ENCODE peak calls at places on chromosomes 3 and 15, in eight cellular contexts. Z is lower leg skin; R is CD8-positive, alpha-beta T cell; F is GM12878; S is tibial artery; G is AG09309; D is cardiac fibroblast; Y is BE2C. O is an unnamed sample.

GRCh38 chr3:157082305-157082981 is 77.5 kb downstream of the CCNL1 start:
- DNase-seq in Z (peak), R (peak), F (no peak), S (no peak), G (peak), D (peak), Y (no peak), O (peak)

GRCh38 chr3:78847603-78848002 is 920.2 kb downstream of the ROBO1 start:
- DNase-seq in Z (no peak), R (no peak), F (no peak), S (no peak), G (no peak), D (no peak), Y (no peak), O (no peak)

GRCh38 chr15:50107591-50108408 is 11.2 kb downstream of the ATP8B4 start:
- DNase-seq in Z (no peak), R (no peak), F (peak), S (peak), G (no peak), D (no peak), Y (no peak), O (no peak)

GRCh38 chr3:43455233-43455632 is 166.6 kb downstream of the ANO10 start:
- DNase-seq in Z (no peak), R (no peak), F (no peak), S (no peak), G (no peak), D (peak), Y (no peak), O (peak)

GRCh38 chr3:57060089-57060829 is at the start of gene SPATA12:
- DNase-seq in Z (peak), R (no peak), F (no peak), S (peak), G (peak), D (peak), Y (peak), O (peak)

GRCh38 chr3:179653106-179653776 is 401 bp downstream of the USP13 start:
- DNase-seq in Z (peak), R (peak), F (no peak), S (peak), G (peak), D (peak), Y (peak), O (peak)

GRCh38 chr3:198032445-198032936 is 72.5 kb downstream of the LMLN start:
- DNase-seq in Z (no peak), R (no peak), F (no peak), S (no peak), G (no peak), D (peak), Y (no peak), O (no peak)

GRCh38 chr3:71185733-71186455 is 397.6 kb downstream of the FOXP1 start:
- DNase-seq in Z (no peak), R (no peak), F (no peak), S (no peak), G (no peak), D (peak), Y (peak), O (peak)

GRCh38 chr3:128486692-128487537 is 6.1 kb downstream of the GATA2 start:
- DNase-seq in Z (no peak), R (no peak), F (no peak), S (no peak), G (no peak), D (peak), Y (peak), O (no peak)

GRCh38 chr15:50148362-50148963 is 29.4 kb upstream of the ATP8B4 start:
- DNase-seq in Z (no peak), R (no peak), F (no peak), S (no peak), G (no peak), D (peak), Y (peak), O (peak)

GRCh38 chr15:85154061-85154460 is 172.4 kb downstream of the PDE8A start:
- DNase-seq in Z (no peak), R (no peak), F (no peak), S (no peak), G (no peak), D (no peak), Y (no peak), O (no peak)

GRCh38 chr3:29789686-29790085 is 508.8 kb downstream of the RBMS3 start:
- DNase-seq in Z (no peak), R (no peak), F (no peak), S (no peak), G (no peak), D (peak), Y (no peak), O (no peak)

GRCh38 chr3:81695302-81695701 is 66.1 kb downstream of the GBE1 start:
- DNase-seq in Z (no peak), R (no peak), F (no peak), S (no peak), G (no peak), D (no peak), Y (no peak), O (no peak)

GRCh38 chr3:175260145-175260794 is 401.1 kb downstream of the NAALADL2 start:
- DNase-seq in Z (no peak), R (no peak), F (no peak), S (no peak), G (no peak), D (peak), Y (no peak), O (peak)

GRCh38 chr3:149395107-149396089 is 17.9 kb upstream of the TM4SF1 start:
- DNase-seq in Z (no peak), R (no peak), F (no peak), S (peak), G (no peak), D (peak), Y (peak), O (no peak)

GRCh38 chr3:122961146-122961545 is 66.4 kb downstream of the SEMA5B start:
- DNase-seq in Z (no peak), R (no peak), F (no peak), S (no peak), G (no peak), D (peak), Y (peak), O (peak)

GRCh38 chr15:73367624-73368300 is 996 bp downstream of the HCN4 start:
- DNase-seq in Z (no peak), R (no peak), F (no peak), S (no peak), G (no peak), D (no peak), Y (no peak), O (no peak)

GRCh38 chr3:104245241-104245640 is 1121.5 kb upstream of the ALCAM start:
- DNase-seq in Z (no peak), R (no peak), F (no peak), S (no peak), G (no peak), D (no peak), Y (no peak), O (no peak)

GRCh38 chr3:46930945-46931403 is 45.6 kb downstream of the CCDC12 start:
- DNase-seq in Z (no peak), R (no peak), F (no peak), S (peak), G (no peak), D (no peak), Y (no peak), O (no peak)

GRCh38 chr3:25426408-25426807 is 1.7 kb upstream of the RARB start:
- DNase-seq in Z (no peak), R (no peak), F (no peak), S (no peak), G (no peak), D (no peak), Y (no peak), O (no peak)

GRCh38 chr3:117278424-117279190 is 569.0 kb downstream of the TUSC7 start:
- DNase-seq in Z (no peak), R (no peak), F (peak), S (no peak), G (no peak), D (peak), Y (peak), O (no peak)

GRCh38 chr3:39573392-39573791 is 105.9 kb downstream of the MOBP start:
- DNase-seq in Z (no peak), R (no peak), F (no peak), S (no peak), G (no peak), D (no peak), Y (no peak), O (no peak)

GRCh38 chr3:56593455-56594158 is 36.6 kb downstream of the CCDC66 start:
- DNase-seq in Z (no peak), R (peak), F (no peak), S (no peak), G (no peak), D (no peak), Y (no peak), O (no peak)

GRCh38 chr3:10180738-10181295 is 16.1 kb downstream of the IRAK2 start:
- DNase-seq in Z (no peak), R (no peak), F (no peak), S (no peak), G (no peak), D (no peak), Y (no peak), O (no peak)

GRCh38 chr15:31309893-31310606 is 16.6 kb upstream of the KLF13 start:
- DNase-seq in Z (peak), R (no peak), F (no peak), S (no peak), G (no peak), D (no peak), Y (no peak), O (no peak)

GRCh38 chr15:46461416-46461815 is 826.6 kb downstream of the SQOR start:
- DNase-seq in Z (no peak), R (no peak), F (no peak), S (no peak), G (no peak), D (peak), Y (no peak), O (no peak)

GRCh38 chr3:33196538-33196937 is 22.1 kb downstream of the SUSD5 start:
- DNase-seq in Z (no peak), R (no peak), F (no peak), S (no peak), G (no peak), D (no peak), Y (no peak), O (no peak)

GRCh38 chr15:92383528-92384326 is 10.0 kb upstream of the ST8SIA2 start:
- DNase-seq in Z (no peak), R (no peak), F (no peak), S (no peak), G (no peak), D (no peak), Y (peak), O (no peak)
- TF ChIP-seq CTCF in Z (no peak), R (peak), F (peak), S (no peak), G (peak), D (peak), Y (peak), O (peak)

DNA sequence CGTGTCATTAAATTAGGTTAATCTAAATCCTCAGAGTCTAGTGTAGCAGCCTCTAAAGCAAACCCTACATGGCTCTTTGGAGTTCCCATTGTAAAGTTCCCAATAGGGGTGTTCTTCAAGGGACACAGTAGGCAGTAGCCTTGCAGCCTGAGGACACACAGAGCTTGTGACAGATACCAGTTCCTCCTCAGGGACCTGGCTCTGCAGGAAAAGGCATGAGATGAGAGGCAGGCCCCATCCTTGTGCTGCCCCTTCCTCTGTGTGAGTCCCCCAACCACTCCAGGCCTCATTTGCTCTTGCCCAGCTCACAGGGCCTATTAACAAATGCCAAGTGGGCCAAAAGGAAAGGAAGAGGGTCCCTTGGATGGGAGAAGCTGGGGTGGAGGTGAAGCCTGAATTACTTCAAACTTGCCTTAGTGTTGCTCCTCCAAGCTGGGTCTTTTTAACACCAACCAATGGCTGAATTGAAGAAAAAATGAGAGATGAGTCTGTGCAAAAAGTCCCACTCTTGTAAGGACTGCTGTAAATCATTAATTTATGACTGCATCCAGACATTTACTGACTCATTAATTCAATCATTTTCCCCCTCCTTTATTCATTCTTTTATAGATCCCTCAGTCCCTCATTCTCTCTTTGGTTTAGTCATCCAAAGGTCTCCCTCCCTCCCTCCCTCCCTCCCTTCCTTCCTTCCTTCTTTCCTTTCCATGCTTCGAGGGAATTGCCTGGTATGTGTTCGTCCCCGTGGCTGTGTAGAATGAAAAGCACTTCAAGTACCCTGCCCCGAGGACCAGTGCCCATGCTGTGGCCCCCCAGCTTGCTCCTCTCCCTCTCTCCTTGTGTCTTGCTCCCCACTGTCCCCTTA is 35.4 kb upstream of the MRPS22 start:
- DNase-seq in Z (no peak), R (no peak), F (no peak), S (no peak), G (peak), D (no peak), Y (no peak), O (peak)
- TF ChIP-seq CTCF in Z (no peak), R (no peak), F (no peak), S (no peak), G (no peak), D (no peak), Y (no peak), O (no peak)

GRCh38 chr3:195267096-195267495 is 3.9 kb downstream of the XXYLT1 start:
- DNase-seq in Z (no peak), R (no peak), F (no peak), S (no peak), G (no peak), D (no peak), Y (no peak), O (no peak)
- TF ChIP-seq CTCF in Z (no peak), R (no peak), F (no peak), S (no peak), G (no peak), D (no peak), Y (no peak), O (no peak)

DNA sequence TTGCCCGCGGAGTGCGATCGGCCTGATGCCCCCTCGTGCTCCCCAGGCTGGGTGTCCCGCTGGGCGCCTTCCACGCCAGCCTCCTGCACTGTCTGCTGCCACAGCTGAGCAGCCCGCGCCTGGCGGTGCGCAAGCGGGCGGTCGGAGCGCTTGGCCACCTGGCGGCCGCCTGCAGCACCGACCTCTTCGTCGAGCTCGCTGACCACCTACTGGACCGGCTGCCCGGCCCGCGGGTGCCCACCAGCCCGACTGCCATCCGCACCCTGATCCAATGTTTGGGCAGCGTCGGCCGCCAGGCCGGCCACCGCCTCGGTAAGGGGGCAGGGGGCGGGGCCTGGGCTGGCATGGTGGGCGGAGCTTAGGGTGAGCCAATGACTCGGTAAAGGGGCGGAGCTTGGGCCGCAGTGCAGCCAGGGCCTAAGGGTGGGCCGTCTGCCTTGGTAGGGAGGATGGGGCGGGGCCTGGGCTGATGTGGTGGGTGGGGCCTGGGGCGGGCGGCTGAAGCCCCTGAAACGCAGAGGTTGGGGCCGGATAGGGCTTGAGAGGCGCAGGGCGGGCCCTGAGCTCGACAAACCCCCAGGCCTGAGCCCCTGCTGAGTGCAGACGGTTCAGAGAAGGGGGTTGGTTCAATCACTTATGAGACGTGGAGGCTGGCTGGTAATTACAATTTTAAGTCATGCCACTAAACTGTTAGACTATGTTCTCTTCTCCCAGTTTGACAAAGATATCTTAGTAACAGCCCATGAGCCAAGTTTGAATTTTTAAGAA is 13.7 kb downstream of the CAND2 start:
- DNase-seq in Z (peak), R (peak), F (peak), S (peak), G (peak), D (peak), Y (peak), O (peak)
- TF ChIP-seq CTCF in Z (no peak), R (peak), F (peak), S (peak), G (peak), D (peak), Y (peak), O (peak)

DNA sequence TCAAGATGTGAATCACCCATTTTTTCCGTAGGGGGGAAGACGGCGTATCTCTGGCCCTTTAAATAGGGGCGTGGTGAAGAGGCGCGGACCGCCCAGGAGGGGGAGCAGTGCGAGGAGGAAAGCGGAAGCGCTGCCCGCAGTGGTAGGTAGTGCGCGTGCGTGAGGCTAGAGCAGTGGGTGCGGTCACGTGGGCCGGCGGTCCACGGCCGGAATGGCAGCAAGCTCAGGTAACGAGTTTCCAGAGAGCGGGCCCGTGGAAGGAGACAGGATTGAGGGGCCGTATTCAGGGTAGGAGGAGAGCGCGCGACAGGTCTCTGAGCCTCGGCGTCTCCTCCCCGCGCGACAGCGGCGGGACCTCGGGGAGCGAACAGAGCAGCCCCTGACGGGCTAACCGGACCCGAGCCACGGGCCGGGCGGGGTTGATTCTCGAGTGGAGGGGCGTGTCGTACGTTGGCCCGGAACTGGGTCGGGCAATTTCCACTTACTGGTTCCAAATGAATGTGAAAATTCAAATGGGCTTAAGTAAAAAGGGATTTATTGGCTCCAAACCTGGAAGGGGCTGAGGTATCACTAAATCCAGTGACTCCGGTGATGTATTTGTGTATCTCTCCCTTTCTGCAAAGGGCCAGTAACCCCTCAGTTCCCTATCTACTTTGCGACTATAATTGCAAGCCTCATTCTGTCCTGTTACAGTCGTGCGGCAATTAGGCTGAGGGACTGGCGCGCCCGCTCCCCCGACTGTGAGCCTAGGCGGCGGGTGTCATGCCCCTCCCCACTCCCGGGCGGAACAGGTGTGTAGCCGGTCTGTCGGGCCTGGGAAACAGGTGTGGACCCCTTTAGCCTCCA is at the start of gene VPS8:
- DNase-seq in Z (peak), R (peak), F (peak), S (peak), G (peak), D (peak), Y (peak), O (peak)
- TF ChIP-seq CTCF in Z (no peak), R (peak), F (peak), S (peak), G (peak), D (peak), Y (peak), O (peak)

GRCh38 chr3:192422998-192423349 is 304.4 kb downstream of the FGF12 start:
- DNase-seq in Z (no peak), R (no peak), F (no peak), S (no peak), G (no peak), D (peak), Y (no peak), O (no peak)
- TF ChIP-seq CTCF in Z (no peak), R (no peak), F (peak), S (no peak), G (no peak), D (peak), Y (peak), O (peak)

O was measured in HFFc6.